ENCODE peak calls at places on chromosomes 1 and 21, in four cellular contexts. P, C, M and V are unnamed samples.

GRCh38 chr1:182317489-182318180 is 74.0 kb downstream of the GLUL start:
- DNase-seq in P (no peak), C (no peak), M (no peak), V (no peak)

GRCh38 chr1:207897188-207897587 is 13.7 kb downstream of the CD34 start:
- DNase-seq in P (no peak), C (no peak), M (no peak), V (no peak)

GRCh38 chr1:159141584-159142518 is 29.6 kb upstream of the CADM3 start:
- DNase-seq in P (no peak), C (peak; percentile 58), M (no peak), V (peak; percentile 62)

GRCh38 chr21:40809673-40810072 is 37.3 kb downstream of the DSCAM start:
- DNase-seq in P (no peak), C (no peak), M (no peak), V (no peak)

GRCh38 chr1:56958526-56958925 is 7.3 kb downstream of the C8B start:
- DNase-seq in P (no peak), C (no peak), M (no peak), V (no peak)

GRCh38 chr1:153071511-153071910 is at the start of gene SPRR2B:
- DNase-seq in P (no peak), C (no peak), M (no peak), V (no peak)

GRCh38 chr1:183279835-183280234 is 93.8 kb downstream of the LAMC2 start:
- DNase-seq in P (no peak), C (no peak), M (peak; percentile 9), V (no peak)

GRCh38 chr1:91783423-91784162 is 102.4 kb downstream of the TGFBR3 start:
- DNase-seq in P (no peak), C (no peak), M (no peak), V (no peak)

GRCh38 chr1:91777196-91777595 is 108.8 kb downstream of the TGFBR3 start:
- DNase-seq in P (no peak), C (no peak), M (no peak), V (no peak)

GRCh38 chr1:204359131-204359473 is 627 bp downstream of the PLEKHA6 start:
- DNase-seq in P (no peak), C (peak; percentile 66), M (no peak), V (no peak)

GRCh38 chr1:156858555-156858956 is 361 bp downstream of the INSRR start:
- DNase-seq in P (no peak), C (no peak), M (no peak), V (no peak)

GRCh38 chr21:44353200-44353970 is at the start of gene TRPM2:
- DNase-seq in P (no peak), C (no peak), M (no peak), V (no peak)

GRCh38 chr1:243399561-243400155 is 143.8 kb downstream of the SDCCAG8 start:
- DNase-seq in P (no peak), C (no peak), M (no peak), V (no peak)
- TF ChIP-seq SUZ12 in P (no peak), C (no peak), M (no peak), V (no peak)

GRCh38 chr1:27614048-27614624 is 10.2 kb upstream of the AHDC1 start:
- DNase-seq in P (no peak), C (no peak), M (no peak), V (no peak)

GRCh38 chr1:27611450-27611849 is 7.5 kb upstream of the AHDC1 start:
- DNase-seq in P (no peak), C (no peak), M (no peak), V (no peak)

GRCh38 chr1:27614625-27615344 is 10.8 kb upstream of the AHDC1 start:
- DNase-seq in P (no peak), C (peak; percentile 88), M (no peak), V (no peak)

GRCh38 chr1:27615346-27616004 is 11.5 kb upstream of the AHDC1 start:
- DNase-seq in P (no peak), C (no peak), M (no peak), V (no peak)

DNA sequence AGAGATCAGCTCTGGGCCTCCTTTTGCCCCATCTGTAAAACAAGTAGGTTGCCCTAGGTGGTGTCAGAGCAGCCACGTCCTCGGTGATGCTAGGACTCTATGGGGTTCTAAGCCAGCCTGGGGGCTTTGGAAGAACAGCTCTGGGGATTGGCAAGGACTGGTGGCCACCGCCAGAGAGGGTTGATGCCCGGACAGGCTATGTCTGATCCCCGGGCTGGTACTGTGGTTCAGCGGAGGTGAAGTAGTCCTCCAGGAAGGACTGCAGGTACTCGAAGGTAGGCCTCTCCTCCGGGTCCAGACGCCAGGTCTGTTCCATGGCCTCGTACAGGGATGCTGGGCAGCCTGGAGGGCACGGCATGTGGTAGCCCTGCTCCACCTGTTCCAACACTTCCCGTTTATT is 8.8 kb upstream of the AHDC1 start:
- DNase-seq in P (no peak), C (no peak), M (no peak), V (no peak)
- H3K4me1 ChIP-seq in P (peaks cover 30% of the 10 kb centered on the region), C (peaks cover 6% of the 10 kb centered on the region), M (peaks cover 23% of the 10 kb centered on the region), V (peaks cover 31% of the 10 kb centered on the region)

DNA sequence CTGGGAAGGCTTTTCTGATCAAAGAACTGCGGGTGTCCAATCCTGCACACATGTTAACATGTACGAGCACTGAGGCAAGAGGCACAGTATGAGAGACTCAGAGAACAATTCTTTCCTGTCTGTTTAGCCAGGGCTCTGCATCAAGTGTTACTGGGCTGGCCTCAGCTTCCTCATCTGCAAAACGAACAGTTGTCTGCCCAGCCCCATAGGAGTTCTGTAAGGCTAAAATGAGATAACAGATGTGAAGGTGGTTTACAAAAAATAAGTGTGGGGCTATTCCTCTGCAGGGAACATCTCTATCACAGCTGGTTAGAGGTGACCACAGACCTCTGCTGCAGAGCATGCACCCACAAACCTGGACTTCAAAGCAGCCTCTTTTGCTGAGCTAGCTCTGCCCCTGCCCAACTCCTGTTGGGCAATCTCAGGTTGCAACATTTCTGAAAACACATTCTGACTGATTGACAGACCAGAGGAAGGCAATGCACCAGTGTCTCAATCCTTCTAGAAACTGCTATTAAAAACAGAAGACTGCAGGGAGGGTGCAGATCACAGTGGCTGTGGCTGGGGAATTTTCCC is 10.5 kb upstream of the OLIG1 start:
- DNase-seq in P (no peak), C (no peak), M (peak; percentile 11), V (no peak)
- TF ChIP-seq SUZ12 in P (no peak), C (no peak), M (no peak), V (no peak)

DNA sequence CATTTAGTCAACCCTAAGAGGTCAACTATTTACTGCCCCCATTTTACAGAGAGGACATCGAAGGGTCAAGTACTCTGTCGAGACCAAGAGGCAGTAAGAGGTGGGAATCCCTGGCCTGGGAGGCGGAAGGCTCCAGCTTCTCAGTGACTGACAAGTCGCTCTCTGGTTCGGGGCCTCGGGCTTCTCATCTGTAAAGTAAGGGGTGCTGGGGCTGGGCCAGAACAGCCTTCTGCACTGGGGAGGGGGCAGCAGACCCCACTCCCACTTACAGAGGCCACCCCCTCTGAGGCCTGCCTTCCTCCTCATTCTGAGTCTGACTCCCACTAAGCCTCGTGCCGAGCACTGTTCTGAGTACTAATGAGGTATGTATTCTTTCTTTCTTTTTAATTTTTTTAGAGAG is 17.0 kb upstream of the IFNLR1 start:
- DNase-seq in P (no peak), C (no peak), M (no peak), V (no peak)
- H3K4me1 ChIP-seq in P (peaks cover 28% of the 10 kb centered on the region), C (no peaks in the 10 kb centered on the region), M (peaks cover 33% of the 10 kb centered on the region), V (peaks cover 16% of the 10 kb centered on the region)

GRCh38 chr1:43536196-43536863 is 5.6 kb downstream of the PTPRF start:
- DNase-seq in P (no peak), C (no peak), M (no peak), V (no peak)
- TF ChIP-seq SUZ12 in P (no peak), C (no peak), M (no peak), V (no peak)